ENCODE peak calls at places on chromosomes 6 and 20, in seven cellular contexts. G is AG08395; T is HFF-Myc; D is myocyte; C is activated CD4-positive, alpha-beta T cell treated with anti-CD3 and anti-CD28 coated beads, Interleukin-2, amount 50 U/mL, for 4 hours; H is stimulated activated naive B cell treated with anti-CD40 and anti-IgM and Interleukin-4, amounts not matched to agents 10 μg/mL and 1 μg/mL and 100 μg/mL, for 72 hours; W is amygdala. F is an unnamed sample.

GRCh38 chr6:83633609-83634008 is 75.3 kb downstream of the SNAP91 start:
- DNase-seq in G (no peak), T (no peak), D (no peak), C (no peak), H (no peak), W (no peak), F (no peak)

GRCh38 chr20:10111144-10111771 is 76.5 kb downstream of the ANKEF1 start:
- DNase-seq in G (no peak), T (no peak), D (peak; percentile 55), C (no peak), H (no peak), W (no peak), F (peak; percentile 22)

GRCh38 chr20:23340524-23340923 is 10.1 kb upstream of the NXT1 start:
- DNase-seq in G (peak; percentile 75), T (no peak), D (peak; percentile 77), C (no peak), H (no peak), W (peak; percentile 82), F (peak; percentile 62)

GRCh38 chr6:16059496-16059895 is 69.4 kb upstream of the MYLIP start:
- DNase-seq in G (no peak), T (no peak), D (peak; percentile 51), C (no peak), H (no peak), W (no peak), F (no peak)

GRCh38 chr6:98583506-98583905 is 250.9 kb upstream of the POU3F2 start:
- DNase-seq in G (no peak), T (no peak), D (no peak), C (no peak), H (no peak), W (no peak), F (no peak)

GRCh38 chr6:33686981-33687975 is 24.2 kb downstream of the UQCC2 start:
- DNase-seq in G (no peak), T (no peak), D (no peak), C (no peak), H (no peak), W (no peak), F (no peak)

GRCh38 chr6:107607109-107607508 is 117.2 kb downstream of the SOBP start:
- DNase-seq in G (peak; percentile 10), T (no peak), D (no peak), C (no peak), H (no peak), W (no peak), F (peak; percentile 30)

GRCh38 chr20:33999025-33999629 is 5.4 kb downstream of the RALY start:
- DNase-seq in G (no peak), T (no peak), D (no peak), C (no peak), H (no peak), W (no peak), F (no peak)

GRCh38 chr6:89723046-89723445 is 84.5 kb upstream of the LYRM2 start:
- DNase-seq in G (no peak), T (no peak), D (no peak), C (no peak), H (no peak), W (no peak), F (no peak)

GRCh38 chr20:50842821-50843220 is 48.0 kb downstream of the BCAS4 start:
- DNase-seq in G (no peak), T (no peak), D (no peak), C (no peak), H (no peak), W (no peak), F (no peak)

GRCh38 chr20:43665466-43666176 is 1.3 kb upstream of the MYBL2 start:
- DNase-seq in G (no peak), T (no peak), D (no peak), C (no peak), H (no peak), W (no peak), F (no peak)

GRCh38 chr6:142300302-142300701 is 1.5 kb upstream of the ADGRG6 start:
- DNase-seq in G (no peak), T (no peak), D (no peak), C (no peak), H (no peak), W (no peak), F (no peak)

GRCh38 chr6:159727717-159728440 is 573 bp downstream of the WTAP start:
- DNase-seq in G (peak; percentile 45), T (no peak), D (peak; percentile 53), C (no peak), H (no peak), W (no peak), F (no peak)

GRCh38 chr6:14037402-14038277 is 79.9 kb upstream of the CD83 start:
- DNase-seq in G (peak; percentile 83), T (peak; percentile 76), D (peak; percentile 84), C (no peak), H (no peak), W (no peak), F (no peak)

GRCh38 chr6:150312395-150312794 is 56.4 kb upstream of the IYD start:
- DNase-seq in G (no peak), T (no peak), D (no peak), C (no peak), H (no peak), W (no peak), F (no peak)

GRCh38 chr6:156842598-156843250 is 65.5 kb downstream of the ARID1B start:
- DNase-seq in G (no peak), T (no peak), D (no peak), C (no peak), H (no peak), W (no peak), F (no peak)

GRCh38 chr6:68635706-68636513 is 828 bp downstream of the ADGRB3 start:
- DNase-seq in G (no peak), T (no peak), D (peak; percentile 13), C (no peak), H (no peak), W (peak; percentile 62), F (no peak)

GRCh38 chr6:74715362-74716068 is 490.3 kb downstream of the COL12A1 start:
- DNase-seq in G (no peak), T (no peak), D (no peak), C (no peak), H (no peak), W (no peak), F (no peak)

GRCh38 chr6:147909645-147910044 is 401.2 kb downstream of the SAMD5 start:
- DNase-seq in G (peak; percentile 6), T (peak; percentile 35), D (peak; percentile 93), C (no peak), H (no peak), W (no peak), F (no peak)

GRCh38 chr6:5584072-5584471 is 322.8 kb downstream of the FARS2 start:
- DNase-seq in G (peak; percentile 26), T (peak; percentile 10), D (peak; percentile 6), C (no peak), H (no peak), W (no peak), F (no peak)

GRCh38 chr20:49281059-49281912 is 3.4 kb upstream of the ZNFX1 start:
- DNase-seq in G (no peak), T (no peak), D (peak; percentile 68), C (no peak), H (no peak), W (no peak), F (peak; percentile 38)

GRCh38 chr6:62971976-62972658 is 239.2 kb upstream of the FKBP1C start:
- DNase-seq in G (no peak), T (no peak), D (no peak), C (no peak), H (no peak), W (no peak), F (no peak)

GRCh38 chr20:37538003-37538402 is 10.3 kb upstream of the BLCAP start:
- DNase-seq in G (peak; percentile 76), T (no peak), D (peak; percentile 77), C (no peak), H (no peak), W (no peak), F (peak; percentile 54)

GRCh38 chr20:46007671-46008070 is 1.0 kb upstream of the MMP9 start:
- DNase-seq in G (no peak), T (no peak), D (no peak), C (no peak), H (no peak), W (no peak), F (no peak)

GRCh38 chr6:108734336-108734922 is 113.8 kb upstream of the ARMC2 start:
- DNase-seq in G (no peak), T (no peak), D (no peak), C (no peak), H (no peak), W (no peak), F (no peak)

GRCh38 chr6:170180671-170181337 is 110.1 kb downstream of the DLL1 start:
- DNase-seq in G (no peak), T (no peak), D (no peak), C (no peak), H (no peak), W (no peak), F (peak; percentile 8)

GRCh38 chr20:57390604-57391438 is at the start of gene RBM38:
- DNase-seq in G (peak; percentile 92), T (no peak), D (peak; percentile 52), C (peak; percentile 71), H (peak; percentile 69), W (peak; percentile 72), F (peak; percentile 52)

GRCh38 chr6:131966443-131966842 is 15.3 kb upstream of the CCN2 start:
- DNase-seq in G (no peak), T (no peak), D (peak; percentile 80), C (no peak), H (no peak), W (no peak), F (no peak)

GRCh38 chr6:85498596-85499258 is 48.8 kb downstream of the NT5E start:
- DNase-seq in G (no peak), T (no peak), D (peak; percentile 21), C (no peak), H (no peak), W (no peak), F (peak; percentile 36)

GRCh38 chr20:44715495-44716308 is 533 bp downstream of the CCN5 start:
- DNase-seq in G (no peak), T (no peak), D (no peak), C (no peak), H (no peak), W (no peak), F (no peak)

GRCh38 chr20:63094767-63095499 is 88.2 kb upstream of the BHLHE23 start:
- DNase-seq in G (no peak), T (no peak), D (no peak), C (no peak), H (no peak), W (no peak), F (no peak)

GRCh38 chr6:148700713-148701392 is 46.0 kb upstream of the UST start:
- DNase-seq in G (peak; percentile 52), T (no peak), D (peak; percentile 11), C (no peak), H (no peak), W (peak; percentile 3), F (no peak)

GRCh38 chr6:2450546-2450945 is 205.1 kb upstream of the GMDS start:
- DNase-seq in G (no peak), T (no peak), D (peak; percentile 87), C (no peak), H (no peak), W (no peak), F (peak; percentile 67)

GRCh38 chr20:59004493-59004762 is 2.6 kb downstream of the CTSZ start:
- DNase-seq in G (no peak), T (no peak), D (no peak), C (peak; percentile 41), H (no peak), W (no peak), F (no peak)

GRCh38 chr20:56245761-56246160 is 2.8 kb upstream of the MC3R start:
- DNase-seq in G (no peak), T (no peak), D (no peak), C (no peak), H (no peak), W (no peak), F (no peak)

F was measured in mucosa of gallbladder.